ENCODE peak calls at places on chromosomes 2 and 18, in eight cellular contexts. L, I, F, A, R, E, X and H are unnamed samples. For H3K36me3 and H3K9me3, the result is how much of the 10 kb centered on the place peaks cover.

GRCh38 chr18:48730010-48730409 is 191.2 kb downstream of the CTIF start:
- DNase-seq in A (no peak), X (no peak), F (peak), I (no peak), L (no peak), E (no peak), R (no peak), H (no peak)

GRCh38 chr2:171703574-171704347 is 16.5 kb downstream of the DYNC1I2 start:
- DNase-seq in L (peak), R (no peak), E (no peak), X (no peak), A (peak), F (no peak), I (peak), H (no peak)

GRCh38 chr18:48361801-48362200 is 47.4 kb downstream of the ZBTB7C start:
- DNase-seq in L (no peak), F (no peak), X (no peak), I (no peak), A (no peak), E (no peak), R (no peak), H (no peak)

GRCh38 chr2:115077594-115077993 is 635.2 kb downstream of the DPP10 start:
- DNase-seq in E (no peak), X (no peak), F (no peak), L (no peak), A (no peak), I (no peak), R (no peak), H (no peak)

GRCh38 chr18:53115876-53116585 is 776.0 kb downstream of the DCC start:
- DNase-seq in X (no peak), L (no peak), R (no peak), A (no peak), F (no peak), E (no peak), I (peak), H (no peak)

GRCh38 chr2:26585100-26585499 is 56.1 kb downstream of the CIB4 start:
- DNase-seq in F (no peak), R (no peak), A (no peak), E (no peak), L (no peak), X (no peak), I (no peak), H (no peak)

GRCh38 chr2:185757356-185757755 is 18.8 kb downstream of the FSIP2 start:
- DNase-seq in R (no peak), I (no peak), A (peak), E (no peak), F (no peak), X (no peak), L (no peak), H (no peak)

GRCh38 chr2:156333274-156333950 is 891 bp upstream of the NR4A2 start:
- DNase-seq in L (no peak), X (no peak), A (no peak), E (no peak), F (peak), I (no peak), R (no peak), H (no peak)

GRCh38 chr18:10443001-10443400 is 11.4 kb upstream of the APCDD1 start:
- DNase-seq in F (no peak), E (no peak), L (no peak), A (no peak), I (no peak), R (no peak), X (no peak), H (no peak)

GRCh38 chr2:136118819-136119716 is 1.1 kb upstream of the CXCR4 start:
- DNase-seq in R (peak), X (peak), F (peak), A (no peak), L (peak), I (no peak), E (no peak), H (peak)

GRCh38 chr18:79862562-79862961 is 64.8 kb downstream of the KCNG2 start:
- DNase-seq in F (no peak), E (no peak), A (no peak), X (no peak), I (no peak), L (no peak), R (no peak), H (no peak)
- TF ChIP-seq CTCF in F (no peak), E (no peak), A (no peak), X (no peak), I (no peak), L (no peak), R (no peak), H (no peak)

DNA sequence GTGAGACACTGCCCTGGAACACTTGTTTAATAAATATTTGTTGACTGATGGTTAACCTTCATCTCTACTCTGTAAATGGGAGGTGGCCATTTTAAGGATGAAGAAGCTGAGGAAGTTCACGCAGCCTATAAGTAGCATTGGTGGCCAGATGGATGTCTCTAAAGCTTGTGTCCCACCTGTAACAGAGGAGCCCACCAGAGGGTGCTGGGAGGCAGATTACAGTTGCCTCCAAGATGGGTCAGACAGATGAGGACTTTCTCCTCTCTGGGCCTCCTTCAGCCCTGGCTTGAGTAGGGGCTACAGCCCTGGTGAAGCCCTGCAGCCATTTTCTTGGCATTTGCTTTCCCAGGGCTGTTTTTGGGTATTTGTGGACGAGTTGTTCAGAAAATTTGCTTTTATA is 45.0 kb upstream of the MCFD2 start:
- DNase-seq in F (no peak), I (no peak), R (no peak), X (no peak), L (no peak), E (no peak), A (no peak), H (no peak)
- H3K36me3 ChIP-seq in F (half or more), I (under half), R (under half), X (under half), L (under half), E (under half), A (under half), H (under half)

DNA sequence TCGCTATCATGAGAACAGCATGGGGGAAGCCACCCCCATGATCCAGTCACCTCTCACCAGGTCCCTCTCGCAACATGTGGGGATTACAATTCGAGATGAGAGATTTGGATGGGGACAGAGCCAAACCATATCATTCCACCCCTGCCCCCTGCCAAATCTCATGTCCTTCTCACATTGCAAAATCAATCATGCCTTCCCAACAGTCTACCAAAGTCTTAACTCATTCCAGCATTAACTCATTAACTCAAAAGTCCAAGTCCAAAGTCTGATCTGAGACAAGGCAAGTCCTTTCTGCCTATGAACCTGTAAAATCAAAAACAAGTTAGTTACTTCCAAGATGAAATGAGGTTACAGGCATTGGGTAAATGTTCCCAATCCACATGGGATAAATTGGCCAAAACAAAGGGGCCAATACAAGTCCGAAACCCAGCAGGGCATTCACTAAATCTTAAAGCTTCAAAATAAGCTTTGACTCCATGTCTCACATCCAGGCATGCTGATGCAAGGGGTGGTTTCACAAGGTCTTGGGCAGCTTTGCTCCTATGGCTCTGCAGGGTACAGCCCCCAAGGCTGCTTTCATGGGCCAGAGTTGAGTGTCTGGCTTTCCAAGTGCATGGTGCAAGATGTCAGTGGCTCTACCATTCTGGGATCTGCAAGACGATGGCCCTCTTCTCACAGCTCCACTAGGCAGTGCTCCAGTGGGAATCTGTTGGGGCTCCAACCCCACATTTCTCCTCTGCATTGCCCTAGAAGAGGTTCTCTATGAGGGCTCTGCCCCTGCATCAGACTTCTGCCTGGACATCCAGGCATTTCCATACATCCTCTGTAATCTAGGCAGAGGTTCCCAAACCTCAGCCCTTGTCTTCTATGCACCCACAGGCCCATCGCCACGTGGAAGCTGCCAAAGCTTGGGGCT is 14.8 kb downstream of the TAF1B start:
- DNase-seq in R (no peak), I (no peak), X (no peak), E (no peak), L (no peak), F (no peak), A (no peak), H (no peak)
- H3K9me3 ChIP-seq in R (under half), I (under half), X (under half), E (under half), L (under half), F (under half), A (under half), H (under half)

GRCh38 chr18:23826850-23827620 is 137.8 kb downstream of the LAMA3 start:
- DNase-seq in X (no peak), A (no peak), I (no peak), L (no peak), E (no peak), R (no peak), F (no peak), H (no peak)
- TF ChIP-seq CTCF in X (no peak), A (no peak), I (no peak), L (no peak), E (no peak), R (no peak), F (no peak), H (no peak)

DNA sequence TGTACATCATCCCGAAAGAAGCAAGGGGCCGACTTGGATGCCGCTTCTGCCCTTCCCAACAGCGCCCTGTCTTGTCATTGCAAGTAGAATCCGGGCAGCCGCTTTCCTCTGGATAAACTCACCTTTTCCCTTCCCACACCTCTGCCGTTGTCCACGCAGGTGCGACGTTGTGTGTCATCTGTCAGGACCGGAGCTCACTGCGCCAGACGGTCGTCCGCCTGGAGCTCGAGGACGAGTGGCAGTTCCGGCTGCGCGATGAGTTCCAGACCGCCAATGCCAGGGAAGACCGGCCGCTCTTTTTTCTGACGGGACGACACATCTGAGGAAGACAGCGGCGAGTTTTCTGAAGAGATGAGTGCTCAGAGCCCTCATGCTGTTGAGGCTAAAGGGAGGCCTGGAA is 29.9 kb downstream of the NTSR2 start:
- DNase-seq in L (no peak), F (no peak), E (no peak), X (no peak), R (no peak), A (no peak), I (no peak), H (no peak)
- H3K36me3 ChIP-seq in L (under half), F (under half), E (under half), X (under half), R (under half), A (under half), I (under half), H (under half)

GRCh38 chr2:89849731-89850130 is 1158.3 kb downstream of the RPIA start:
- DNase-seq in I (no peak), L (no peak), R (no peak), A (no peak), F (no peak), E (no peak), X (no peak), H (no peak)
- H3K9me3 ChIP-seq in I (under half), L (under half), R (under half), A (under half), F (under half), E (under half), X (under half), H (under half)